ENCODE peak calls at places on chromosomes 12 and 14, in five cellular contexts. I is fibroblast of pulmonary artery, L is lower leg skin, F is T-helper 9 cell, D is fibroblast of the conjunctiva. N is an unnamed sample.

GRCh38 chr14:30482270-30482669 is 76.7 kb upstream of the G2E3 start:
- DNase-seq in L (no peak), F (no peak), I (no peak), D (no peak), N (no peak)

GRCh38 chr14:106883218-106883692 is 1356.9 kb downstream of the TMEM121 start:
- DNase-seq in F (peak), I (peak), D (no peak), L (no peak), N (no peak)

GRCh38 chr12:31002999-31003398 is 70.7 kb upstream of the DDX11 start:
- DNase-seq in F (no peak), L (no peak), I (no peak), D (no peak), N (no peak)

GRCh38 chr14:76926521-76927251 is 100.5 kb downstream of the LRRC74A start:
- DNase-seq in D (peak), I (peak), F (peak), L (peak), N (no peak)

GRCh38 chr14:75800792-75801191 is 139.7 kb downstream of the TTLL5 start:
- DNase-seq in I (no peak), F (no peak), L (no peak), D (no peak), N (no peak)

GRCh38 chr14:103949386-103949785 is 7.1 kb upstream of the RD3L start:
- DNase-seq in F (no peak), I (no peak), D (no peak), L (no peak), N (no peak)

GRCh38 chr14:20808084-20808483 is 5.4 kb upstream of the RNASE1 start:
- DNase-seq in I (no peak), D (no peak), F (no peak), L (no peak), N (no peak)

GRCh38 chr12:45369065-45369464 is 153.2 kb downstream of the ANO6 start:
- DNase-seq in D (peak), L (no peak), F (no peak), I (peak), N (no peak)

GRCh38 chr12:75481013-75481705 is 604 bp downstream of the GLIPR1 start:
- DNase-seq in F (no peak), I (peak), D (no peak), L (no peak), N (no peak)

GRCh38 chr12:130423991-130424857 is 86.5 kb downstream of the PIWIL1 start:
- DNase-seq in I (no peak), F (no peak), L (no peak), D (no peak), N (no peak)